ENCODE peak calls at places on chromosomes 3 and 15, in four cellular contexts. V is lung, D is heart left ventricle, F is psoas muscle. C is an unnamed sample.

GRCh38 chr3:87045473-87045872 is 54.5 kb upstream of the VGLL3 start:
- DNase-seq in V (no peak), D (no peak), F (no peak), C (no peak)

GRCh38 chr15:37298271-37298670 is 197.9 kb upstream of the MEIS2 start:
- DNase-seq in V (no peak), D (no peak), F (no peak), C (no peak)

GRCh38 chr15:37058316-37058985 is 41.9 kb downstream of the MEIS2 start:
- DNase-seq in V (no peak), D (no peak), F (no peak), C (no peak)

GRCh38 chr3:78659386-78659987 is 1108.3 kb downstream of the ROBO1 start:
- DNase-seq in V (no peak), D (no peak), F (no peak), C (no peak)

GRCh38 chr15:31379042-31379441 is 52.4 kb downstream of the KLF13 start:
- DNase-seq in V (no peak), D (no peak), F (no peak), C (no peak)

GRCh38 chr15:62439543-62440016 is 274.5 kb upstream of the C2CD4B start:
- DNase-seq in V (no peak), D (no peak), F (no peak), C (no peak)

GRCh38 chr3:73292241-73292640 is 230.8 kb downstream of the EBLN2 start:
- DNase-seq in V (no peak), D (no peak), F (no peak), C (no peak)

GRCh38 chr3:191217331-191217730 is 18.3 kb downstream of the OSTN start:
- DNase-seq in V (no peak), D (no peak), F (no peak), C (no peak)

GRCh38 chr3:138043266-138044029 is 33.5 kb downstream of the CLDN18 start:
- DNase-seq in V (no peak), D (no peak), F (no peak), C (no peak)

GRCh38 chr3:62939707-62940106 is 64.5 kb upstream of the CADPS start:
- DNase-seq in V (no peak), D (no peak), F (no peak), C (no peak)

GRCh38 chr3:151935451-151935850 is 62.0 kb downstream of the SUCNR1 start:
- DNase-seq in V (no peak), D (no peak), F (no peak), C (no peak)

GRCh38 chr15:95129589-95129988 is 898.2 kb downstream of the MCTP2 start:
- DNase-seq in V (no peak), D (peak; percentile 45), F (no peak), C (no peak)

GRCh38 chr3:145900056-145900829 is 260.7 kb downstream of the PLOD2 start:
- DNase-seq in V (no peak), D (no peak), F (no peak), C (no peak)

GRCh38 chr3:4309476-4310121 is 6.4 kb downstream of the SETMAR start:
- DNase-seq in V (no peak), D (no peak), F (no peak), C (no peak)

GRCh38 chr3:125107861-125108567 is 52.2 kb upstream of the HEG1 start:
- DNase-seq in V (no peak), D (no peak), F (no peak), C (peak; percentile 25)

GRCh38 chr3:108123326-108123725 is 32.5 kb upstream of the CD47 start:
- DNase-seq in V (no peak), D (no peak), F (no peak), C (no peak)

GRCh38 chr15:70049701-70050445 is 47.8 kb downstream of the TLE3 start:
- DNase-seq in V (no peak), D (peak; percentile 11), F (no peak), C (no peak)

GRCh38 chr3:115040673-115041286 is 106.3 kb downstream of the ZBTB20 start:
- DNase-seq in V (no peak), D (no peak), F (no peak), C (no peak)

GRCh38 chr15:62301993-62302665 is 137.0 kb upstream of the C2CD4B start:
- DNase-seq in V (no peak), D (no peak), F (no peak), C (no peak)

GRCh38 chr3:12508316-12508715 is 24.0 kb downstream of the TSEN2 start:
- DNase-seq in V (no peak), D (peak; percentile 39), F (no peak), C (peak; percentile 75)

GRCh38 chr3:23702198-23702597 is 103.6 kb upstream of the UBE2E1 start:
- DNase-seq in V (no peak), D (no peak), F (no peak), C (no peak)

GRCh38 chr15:71291247-71291646 is 176.0 kb downstream of the THSD4 start:
- DNase-seq in V (no peak), D (no peak), F (no peak), C (no peak)

GRCh38 chr15:72116680-72117447 is 1.1 kb downstream of the MYO9A start:
- DNase-seq in V (peak; percentile 36), D (peak; percentile 49), F (peak; percentile 59), C (no peak)

GRCh38 chr3:124246949-124247348 is 255.0 kb upstream of the ROPN1 start:
- DNase-seq in V (no peak), D (no peak), F (no peak), C (no peak)

GRCh38 chr3:40843851-40844548 is 319.2 kb downstream of the ZNF621 start:
- DNase-seq in V (no peak), D (no peak), F (no peak), C (peak; percentile 21)

GRCh38 chr3:179194931-179195330 is 46.8 kb downstream of the PIK3CA start:
- DNase-seq in V (no peak), D (no peak), F (no peak), C (no peak)

GRCh38 chr3:155701882-155702465 is 42.9 kb downstream of the PLCH1 start:
- DNase-seq in V (no peak), D (no peak), F (no peak), C (peak; percentile 1)

GRCh38 chr3:115512565-115513410 is 110.5 kb upstream of the GAP43 start:
- DNase-seq in V (no peak), D (peak; percentile 37), F (no peak), C (no peak)

GRCh38 chr3:16085884-16086608 is 88.4 kb upstream of the GALNT15 start:
- DNase-seq in V (peak; percentile 36), D (peak; percentile 83), F (peak; percentile 85), C (no peak)

GRCh38 chr3:139310474-139310933 is 33.3 kb upstream of the MRPS22 start:
- DNase-seq in V (no peak), D (no peak), F (no peak), C (no peak)

GRCh38 chr3:172034786-172035685 is 4.3 kb upstream of the FNDC3B start:
- DNase-seq in V (no peak), D (no peak), F (no peak), C (no peak)

GRCh38 chr3:30332196-30333021 is 274.0 kb upstream of the TGFBR2 start:
- DNase-seq in V (no peak), D (no peak), F (no peak), C (no peak)

GRCh38 chr3:123755085-123755484 is 129.0 kb downstream of the MYLK start:
- DNase-seq in V (peak; percentile 68), D (no peak), F (no peak), C (no peak)

GRCh38 chr3:38843898-38844297 is 27.9 kb upstream of the SCN10A start:
- DNase-seq in V (no peak), D (no peak), F (no peak), C (no peak)

GRCh38 chr3:101966202-101966722 is 116.9 kb downstream of the NFKBIZ start:
- DNase-seq in V (no peak), D (no peak), F (no peak), C (no peak)

GRCh38 chr3:124579641-124580040 is 150.6 kb upstream of the UMPS start:
- DNase-seq in V (no peak), D (no peak), F (no peak), C (no peak)

GRCh38 chr3:43695443-43695842 is 4.7 kb downstream of the ABHD5 start:
- DNase-seq in V (no peak), D (no peak), F (no peak), C (no peak)

GRCh38 chr3:43695863-43696262 is 5.1 kb downstream of the ABHD5 start:
- DNase-seq in V (no peak), D (no peak), F (no peak), C (no peak)

GRCh38 chr3:43696881-43697280 is 6.1 kb downstream of the ABHD5 start:
- DNase-seq in V (no peak), D (no peak), F (no peak), C (no peak)

GRCh38 chr3:43704697-43705096 is 14.0 kb downstream of the ABHD5 start:
- DNase-seq in V (no peak), D (no peak), F (no peak), C (no peak)

DNA sequence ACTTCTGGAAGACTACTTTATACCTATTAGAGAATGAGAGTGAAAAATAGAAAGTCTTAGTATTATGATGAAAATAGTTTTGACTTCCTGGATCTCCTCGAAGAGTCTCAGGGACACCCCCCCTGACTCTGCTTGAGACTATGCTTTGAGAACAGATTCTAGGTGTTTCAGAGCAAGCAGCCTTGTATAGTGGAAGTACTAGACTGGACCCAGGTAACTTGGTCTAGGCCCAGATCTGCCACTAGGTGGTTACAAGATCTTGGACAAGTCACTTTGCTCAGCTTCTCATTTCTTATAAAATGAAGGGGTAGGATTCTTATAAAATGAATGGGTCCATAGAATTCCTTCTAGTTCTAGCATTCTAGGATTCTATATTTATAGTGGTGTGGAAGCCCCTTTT is 9.1 kb downstream of the ABHD5 start:
- DNase-seq in V (no peak), D (no peak), F (no peak), C (peak; percentile 17)
- TF ChIP-seq CTCF in V (no peak), D (no peak), F (no peak), C (peak; percentile 53)

GRCh38 chr15:85709250-85709649 is 85.5 kb downstream of the KLHL25 start:
- DNase-seq in V (no peak), D (peak; percentile 48), F (no peak), C (no peak)
- TF ChIP-seq CTCF in V (no peak), D (no peak), F (no peak), C (no peak)

GRCh38 chr15:40479024-40479423 is 8.2 kb downstream of the CHST14 start:
- DNase-seq in V (no peak), D (no peak), F (no peak), C (no peak)
- TF ChIP-seq CTCF in V (no peak), D (no peak), F (no peak), C (no peak)

GRCh38 chr3:88267847-88268246 is 118.1 kb downstream of the C3orf38 start:
- DNase-seq in V (no peak), D (no peak), F (no peak), C (no peak)
- TF ChIP-seq CTCF in V (no peak), D (no peak), F (no peak), C (no peak)

C was measured in keratinocyte.